ENCODE peak calls at places on chromosomes 12 and 14, in five cellular contexts. M is activated CD4-positive, alpha-beta T cell treated with anti-CD3 and anti-CD28 coated beads, Interleukin-2, amount 10 ng/mL, durations not matched to agents 24 days and 14 days; J is NCI-H1694; Q is HFFc6; I is RWPE1. V is an unnamed sample.

GRCh38 chr12:77058740-77059139 is 6.6 kb downstream of the E2F7 start:
- DNase-seq in M (no peak), J (no peak), Q (peak), I (no peak), V (no peak)

GRCh38 chr14:65095633-65096205 is 6.6 kb downstream of the MAX start:
- DNase-seq in J (no peak), I (no peak), Q (peak), M (no peak), V (no peak)

GRCh38 chr12:112788205-112788604 is 3.3 kb upstream of the RPH3A start:
- DNase-seq in I (no peak), J (no peak), M (no peak), Q (no peak), V (no peak)

GRCh38 chr12:132624910-132625630 is 6.5 kb downstream of the P2RX2 start:
- DNase-seq in J (no peak), I (no peak), M (no peak), Q (no peak), V (no peak)

GRCh38 chr12:113322353-113322752 is 12.6 kb downstream of the SLC8B1 start:
- DNase-seq in Q (peak), J (no peak), M (no peak), I (peak), V (no peak)

GRCh38 chr14:76775695-76776305 is 14.5 kb downstream of the VASH1 start:
- DNase-seq in I (no peak), J (no peak), M (no peak), Q (no peak), V (no peak)

GRCh38 chr12:121318121-121318520 is 21.6 kb upstream of the CAMKK2 start:
- DNase-seq in J (no peak), Q (no peak), I (no peak), M (no peak), V (no peak)

GRCh38 chr14:95319312-95320075 is at the start of gene CLMN:
- DNase-seq in I (peak), M (peak), Q (no peak), J (peak), V (peak)

GRCh38 chr12:106188249-106188648 is 49.5 kb upstream of the NUAK1 start:
- DNase-seq in Q (no peak), I (no peak), J (no peak), M (no peak), V (no peak)

GRCh38 chr12:10667581-10667980 is 6.3 kb downstream of the STYK1 start:
- DNase-seq in Q (no peak), J (no peak), I (no peak), M (peak), V (no peak)

GRCh38 chr12:68613209-68613904 is 2.7 kb downstream of the RAP1B start:
- DNase-seq in M (peak), Q (no peak), J (no peak), I (no peak), V (no peak)

GRCh38 chr12:58980768-58981167 is 60.5 kb upstream of the LRIG3 start:
- DNase-seq in I (no peak), J (no peak), M (no peak), Q (no peak), V (no peak)

GRCh38 chr14:71521238-71521637 is 411.0 kb upstream of the RGS6 start:
- DNase-seq in J (no peak), I (no peak), M (no peak), Q (no peak), V (no peak)

GRCh38 chr12:108479364-108480070 is 35.6 kb upstream of the FICD start:
- DNase-seq in M (no peak), J (no peak), I (no peak), Q (no peak), V (no peak)